ENCODE peak calls at places on chromosomes 7 and 10, in five cellular contexts. I is mucosa of gallbladder, A is EL, Z is left colon, X is fibroblast of pulmonary artery. U is an unnamed sample.

GRCh38 chr10:8095962-8096361 is 41.5 kb downstream of the GATA3 start:
- DNase-seq in A (no peak), I (no peak), X (no peak), Z (no peak), U (no peak)

GRCh38 chr7:11810043-11810625 is 21.9 kb downstream of the THSD7A start:
- DNase-seq in A (no peak), Z (no peak), X (no peak), I (no peak), U (peak; percentile 70)

GRCh38 chr10:118966131-118967125 is 63.1 kb upstream of the NANOS1 start:
- DNase-seq in X (no peak), I (no peak), A (no peak), Z (no peak), U (no peak)

GRCh38 chr10:101301111-101301731 is 52.7 kb upstream of the BTRC start:
- DNase-seq in Z (peak; percentile 42), I (peak; percentile 34), X (peak; percentile 64), A (peak; percentile 53), U (peak; percentile 79)

GRCh38 chr10:58952162-58952561 is 224.3 kb upstream of the PHYHIPL start:
- DNase-seq in Z (no peak), A (no peak), I (no peak), X (peak; percentile 26), U (no peak)

GRCh38 chr7:44607141-44608068 is 978 bp downstream of the OGDH start:
- DNase-seq in I (no peak), X (no peak), A (peak; percentile 8), Z (no peak), U (no peak)

GRCh38 chr7:42935861-42936260 is 3.7 kb downstream of the MRPL32 start:
- DNase-seq in A (no peak), Z (no peak), I (no peak), X (no peak), U (no peak)

GRCh38 chr7:142746268-142746667 is 3.0 kb upstream of the PRSS1 start:
- DNase-seq in Z (no peak), X (no peak), A (no peak), I (no peak), U (no peak)

GRCh38 chr10:8998751-8999150 is 944.3 kb downstream of the GATA3 start:
- DNase-seq in X (no peak), I (no peak), Z (no peak), A (peak; percentile 0), U (no peak)

GRCh38 chr10:43390791-43391190 is 18.2 kb downstream of the HNRNPF start:
- DNase-seq in Z (no peak), I (no peak), X (peak; percentile 67), A (peak; percentile 55), U (peak; percentile 83)

GRCh38 chr10:52314822-52315552 is 906 bp downstream of the DKK1 start:
- DNase-seq in X (peak; percentile 42), I (no peak), Z (peak; percentile 10), A (peak; percentile 68), U (no peak)

GRCh38 chr7:114820993-114821945 is 100.6 kb upstream of the MDFIC start:
- DNase-seq in I (no peak), A (no peak), X (peak; percentile 56), Z (no peak), U (no peak)

GRCh38 chr7:149569025-149569725 is 71.6 kb upstream of the ZNF746 start:
- DNase-seq in I (no peak), A (no peak), X (no peak), Z (no peak), U (peak; percentile 16)

GRCh38 chr10:120041807-120042545 is 149.4 kb downstream of the SEC23IP start:
- DNase-seq in Z (no peak), A (no peak), I (no peak), X (no peak), U (peak; percentile 16)

GRCh38 chr7:40177071-40177470 is 42.3 kb downstream of the SUGCT start:
- DNase-seq in X (no peak), A (no peak), I (no peak), Z (no peak), U (peak; percentile 56)

GRCh38 chr7:84154991-84155781 is 39.4 kb downstream of the SEMA3A start:
- DNase-seq in I (no peak), X (no peak), Z (no peak), A (no peak), U (peak; percentile 47)

GRCh38 chr10:123759496-123760070 is 93.4 kb downstream of the GPR26 start:
- DNase-seq in A (no peak), I (no peak), Z (no peak), X (no peak), U (peak; percentile 44)

GRCh38 chr7:151489498-151489897 is 30.2 kb downstream of the RHEB start:
- DNase-seq in X (no peak), Z (no peak), I (no peak), A (no peak), U (no peak)

GRCh38 chr7:116736927-116737715 is 65.1 kb downstream of the MET start:
- DNase-seq in X (peak; percentile 31), I (no peak), Z (no peak), A (peak; percentile 5), U (no peak)

GRCh38 chr10:49605939-49606509 is 4.1 kb upstream of the SLC18A3 start:
- DNase-seq in Z (no peak), I (no peak), X (no peak), A (no peak), U (no peak)

GRCh38 chr10:29023678-29024077 is 265.2 kb upstream of the LYZL1 start:
- DNase-seq in I (no peak), A (peak; percentile 25), Z (no peak), X (no peak), U (no peak)

GRCh38 chr7:17371656-17372524 is 73.4 kb downstream of the AHR start:
- DNase-seq in A (peak; percentile 97), Z (no peak), X (peak; percentile 97), I (peak; percentile 35), U (peak; percentile 75)

GRCh38 chr7:157499835-157500153 is 163.0 kb downstream of the DNAJB6 start:
- DNase-seq in I (no peak), X (no peak), Z (no peak), A (no peak), U (no peak)

GRCh38 chr7:95255691-95256090 is 68.6 kb downstream of the PON1 start:
- DNase-seq in I (no peak), A (no peak), Z (no peak), X (no peak), U (no peak)

GRCh38 chr10:89175821-89176220 is 31.3 kb downstream of the CH25H start:
- DNase-seq in A (no peak), X (no peak), I (no peak), Z (no peak), U (peak; percentile 18)

U was measured in mesendoderm.